ENCODE peak calls at places on chromosomes 13 and 19, in four cellular contexts. One of them, this sample, is unnamed.

GRCh38 chr19:35395762-35396199 is 24.9 kb downstream of the GPR42 start:
- DNase-seq in cardiac fibroblast: no peak
- DNase-seq in fibroblast of the aortic adventitia: no peak
- DNase-seq in bronchial epithelial cell: no peak
- DNase-seq in this sample: no peak

GRCh38 chr19:50281491-50281890 is 47.7 kb downstream of the KCNC3 start:
- DNase-seq in cardiac fibroblast: no peak
- DNase-seq in fibroblast of the aortic adventitia: no peak
- DNase-seq in bronchial epithelial cell: no peak
- DNase-seq in this sample: no peak

GRCh38 chr19:12913011-12913561 is 6.0 kb downstream of the SYCE2 start:
- DNase-seq in cardiac fibroblast: peak; percentile 88
- DNase-seq in fibroblast of the aortic adventitia: peak; percentile 37
- DNase-seq in bronchial epithelial cell: no peak
- DNase-seq in this sample: no peak

GRCh38 chr19:43639507-43640423 is at the start of gene CADM4:
- DNase-seq in cardiac fibroblast: no peak
- DNase-seq in fibroblast of the aortic adventitia: no peak
- DNase-seq in bronchial epithelial cell: no peak
- DNase-seq in this sample: no peak

GRCh38 chr19:40200352-40201099 is 9.3 kb downstream of the MAP3K10 start:
- DNase-seq in cardiac fibroblast: no peak
- DNase-seq in fibroblast of the aortic adventitia: no peak
- DNase-seq in bronchial epithelial cell: peak; percentile 20
- DNase-seq in this sample: no peak

GRCh38 chr19:54364775-54365257 is at the start of gene LAIR1:
- DNase-seq in cardiac fibroblast: no peak
- DNase-seq in fibroblast of the aortic adventitia: no peak
- DNase-seq in bronchial epithelial cell: no peak
- DNase-seq in this sample: peak; percentile 33

GRCh38 chr19:29478578-29479565 is 46.9 kb upstream of the VSTM2B start:
- DNase-seq in cardiac fibroblast: no peak
- DNase-seq in fibroblast of the aortic adventitia: no peak
- DNase-seq in bronchial epithelial cell: no peak
- DNase-seq in this sample: no peak

GRCh38 chr19:38183227-38183914 is 40.7 kb downstream of the DPF1 start:
- DNase-seq in cardiac fibroblast: peak; percentile 35
- DNase-seq in fibroblast of the aortic adventitia: peak; percentile 20
- DNase-seq in bronchial epithelial cell: no peak
- DNase-seq in this sample: no peak

GRCh38 chr13:49997935-49998334 is 1.1 kb downstream of the TRIM13 start:
- DNase-seq in cardiac fibroblast: no peak
- DNase-seq in fibroblast of the aortic adventitia: peak; percentile 23
- DNase-seq in bronchial epithelial cell: peak; percentile 33
- DNase-seq in this sample: peak; percentile 25

GRCh38 chr13:66076417-66076816 is 1153.7 kb downstream of the PCDH9 start:
- DNase-seq in cardiac fibroblast: peak; percentile 24
- DNase-seq in fibroblast of the aortic adventitia: peak; percentile 52
- DNase-seq in bronchial epithelial cell: peak; percentile 17
- DNase-seq in this sample: no peak

GRCh38 chr19:49809987-49810389 is 3.1 kb downstream of the FUZ start:
- DNase-seq in cardiac fibroblast: no peak
- DNase-seq in fibroblast of the aortic adventitia: no peak
- DNase-seq in bronchial epithelial cell: no peak
- DNase-seq in this sample: no peak

GRCh38 chr19:47315125-47315821 is 5.6 kb downstream of the C5AR1 start:
- DNase-seq in cardiac fibroblast: peak; percentile 93
- DNase-seq in fibroblast of the aortic adventitia: peak; percentile 94
- DNase-seq in bronchial epithelial cell: peak; percentile 97
- DNase-seq in this sample: peak; percentile 98

GRCh38 chr13:97125810-97126738 is 96.1 kb upstream of the MBNL2 start:
- DNase-seq in cardiac fibroblast: peak; percentile 60
- DNase-seq in fibroblast of the aortic adventitia: peak; percentile 55
- DNase-seq in bronchial epithelial cell: peak; percentile 91
- DNase-seq in this sample: peak; percentile 96

GRCh38 chr19:52734340-52734892 is 428 bp downstream of the ZNF611 start:
- DNase-seq in cardiac fibroblast: peak; percentile 11
- DNase-seq in fibroblast of the aortic adventitia: peak; percentile 11
- DNase-seq in bronchial epithelial cell: no peak
- DNase-seq in this sample: peak; percentile 15

GRCh38 chr13:50626031-50626643 is 217.4 kb downstream of the DLEU7 start:
- DNase-seq in cardiac fibroblast: peak; percentile 88
- DNase-seq in fibroblast of the aortic adventitia: peak; percentile 70
- DNase-seq in bronchial epithelial cell: peak; percentile 22
- DNase-seq in this sample: peak; percentile 80

GRCh38 chr13:48731957-48732569 is 78.3 kb downstream of the CYSLTR2 start:
- DNase-seq in cardiac fibroblast: peak; percentile 42
- DNase-seq in fibroblast of the aortic adventitia: no peak
- DNase-seq in bronchial epithelial cell: no peak
- DNase-seq in this sample: no peak

GRCh38 chr19:15210323-15210774 is 9.6 kb upstream of the NOTCH3 start:
- DNase-seq in cardiac fibroblast: peak; percentile 66
- DNase-seq in fibroblast of the aortic adventitia: peak; percentile 59
- DNase-seq in bronchial epithelial cell: peak; percentile 84
- DNase-seq in this sample: peak; percentile 96

GRCh38 chr19:12202250-12202649 is 39.4 kb downstream of the ZNF136 start:
- DNase-seq in cardiac fibroblast: no peak
- DNase-seq in fibroblast of the aortic adventitia: no peak
- DNase-seq in bronchial epithelial cell: no peak
- DNase-seq in this sample: no peak

GRCh38 chr19:15488489-15489226 is 9.4 kb upstream of the PGLYRP2 start:
- DNase-seq in cardiac fibroblast: peak; percentile 60
- DNase-seq in fibroblast of the aortic adventitia: peak; percentile 51
- DNase-seq in bronchial epithelial cell: no peak
- DNase-seq in this sample: no peak

GRCh38 chr19:32719611-32720059 is at the start of gene TDRD12:
- DNase-seq in cardiac fibroblast: no peak
- DNase-seq in fibroblast of the aortic adventitia: no peak
- DNase-seq in bronchial epithelial cell: no peak
- DNase-seq in this sample: no peak

GRCh38 chr19:32717496-32717895 is 2.1 kb upstream of the TDRD12 start:
- DNase-seq in cardiac fibroblast: no peak
- DNase-seq in fibroblast of the aortic adventitia: no peak
- DNase-seq in bronchial epithelial cell: no peak
- DNase-seq in this sample: no peak

GRCh38 chr19:32718286-32718685 is 1.3 kb upstream of the TDRD12 start:
- DNase-seq in cardiac fibroblast: no peak
- DNase-seq in fibroblast of the aortic adventitia: no peak
- DNase-seq in bronchial epithelial cell: peak; percentile 39
- DNase-seq in this sample: no peak

GRCh38 chr19:32720936-32721250 is 1.3 kb downstream of the TDRD12 start:
- DNase-seq in cardiac fibroblast: no peak
- DNase-seq in fibroblast of the aortic adventitia: no peak
- DNase-seq in bronchial epithelial cell: no peak
- DNase-seq in this sample: no peak

GRCh38 chr19:32720216-32720935 is 809 bp downstream of the TDRD12 start:
- DNase-seq in cardiac fibroblast: no peak
- DNase-seq in fibroblast of the aortic adventitia: no peak
- DNase-seq in bronchial epithelial cell: no peak
- DNase-seq in this sample: no peak
- TF ChIP-seq CTCF in cardiac fibroblast: no peak
- TF ChIP-seq CTCF in fibroblast of the aortic adventitia: no peak
- TF ChIP-seq CTCF in bronchial epithelial cell: no peak
- TF ChIP-seq CTCF in this sample: no peak

GRCh38 chr13:62512194-62513141 is 1096.8 kb upstream of the PCDH20 start:
- DNase-seq in cardiac fibroblast: peak; percentile 23
- DNase-seq in fibroblast of the aortic adventitia: no peak
- DNase-seq in bronchial epithelial cell: peak; percentile 26
- DNase-seq in this sample: peak; percentile 44
- TF ChIP-seq CTCF in cardiac fibroblast: peak; percentile 50
- TF ChIP-seq CTCF in fibroblast of the aortic adventitia: no peak
- TF ChIP-seq CTCF in bronchial epithelial cell: peak; percentile 67
- TF ChIP-seq CTCF in this sample: peak; percentile 54

GRCh38 chr19:45253396-45254027 is 2.4 kb downstream of the MARK4 start:
- DNase-seq in cardiac fibroblast: peak; percentile 30
- DNase-seq in fibroblast of the aortic adventitia: peak; percentile 16
- DNase-seq in bronchial epithelial cell: peak; percentile 33
- DNase-seq in this sample: no peak

GRCh38 chr19:45256836-45257235 is 5.8 kb downstream of the MARK4 start:
- DNase-seq in cardiac fibroblast: no peak
- DNase-seq in fibroblast of the aortic adventitia: no peak
- DNase-seq in bronchial epithelial cell: no peak
- DNase-seq in this sample: no peak

GRCh38 chr19:45251452-45252354 is 632 bp downstream of the MARK4 start:
- DNase-seq in cardiac fibroblast: peak; percentile 35
- DNase-seq in fibroblast of the aortic adventitia: peak; percentile 11
- DNase-seq in bronchial epithelial cell: no peak
- DNase-seq in this sample: no peak

GRCh38 chr19:45255611-45256157 is 4.6 kb downstream of the MARK4 start:
- DNase-seq in cardiac fibroblast: no peak
- DNase-seq in fibroblast of the aortic adventitia: no peak
- DNase-seq in bronchial epithelial cell: no peak
- DNase-seq in this sample: no peak

DNA sequence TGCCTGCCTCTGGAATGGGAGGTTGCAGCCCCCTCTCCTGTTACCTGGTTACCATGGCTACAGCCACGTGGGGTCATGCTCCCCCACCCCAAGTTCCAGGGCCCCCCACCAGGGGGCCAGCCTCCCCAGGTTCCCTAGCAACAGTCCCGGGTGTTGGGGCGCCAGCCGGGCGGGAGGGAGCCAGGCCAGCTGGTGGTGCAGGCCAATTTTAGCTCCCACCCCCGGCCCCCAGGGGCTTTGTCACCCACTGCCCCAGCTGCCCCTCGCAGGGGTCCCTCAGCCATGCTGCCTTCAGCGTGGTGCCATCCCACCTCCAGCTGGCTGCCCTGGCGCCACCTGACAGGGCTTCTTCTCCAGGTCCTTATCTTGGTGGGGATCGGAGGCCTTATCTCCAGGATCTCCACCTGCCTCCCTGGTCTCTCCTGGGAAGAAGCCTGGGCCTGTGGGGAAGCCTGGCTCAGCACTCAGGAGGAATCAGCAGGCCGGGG is 3.0 kb downstream of the MARK4 start:
- DNase-seq in cardiac fibroblast: no peak
- DNase-seq in fibroblast of the aortic adventitia: no peak
- DNase-seq in bronchial epithelial cell: no peak
- DNase-seq in this sample: no peak
- TF ChIP-seq CTCF in cardiac fibroblast: peak; percentile 38
- TF ChIP-seq CTCF in fibroblast of the aortic adventitia: peak; percentile 44
- TF ChIP-seq CTCF in bronchial epithelial cell: peak; percentile 19
- TF ChIP-seq CTCF in this sample: peak; percentile 16

GRCh38 chr19:21463449-21464105 is 41.8 kb upstream of the ZNF429 start:
- DNase-seq in cardiac fibroblast: no peak
- DNase-seq in fibroblast of the aortic adventitia: no peak
- DNase-seq in bronchial epithelial cell: no peak
- DNase-seq in this sample: no peak

GRCh38 chr19:21472507-21472906 is 32.9 kb upstream of the ZNF429 start:
- DNase-seq in cardiac fibroblast: no peak
- DNase-seq in fibroblast of the aortic adventitia: no peak
- DNase-seq in bronchial epithelial cell: no peak
- DNase-seq in this sample: no peak

GRCh38 chr19:21466627-21467026 is 38.8 kb upstream of the ZNF429 start:
- DNase-seq in cardiac fibroblast: no peak
- DNase-seq in fibroblast of the aortic adventitia: no peak
- DNase-seq in bronchial epithelial cell: no peak
- DNase-seq in this sample: no peak

GRCh38 chr19:21474671-21475181 is 30.7 kb upstream of the ZNF429 start:
- DNase-seq in cardiac fibroblast: peak; percentile 48
- DNase-seq in fibroblast of the aortic adventitia: peak; percentile 4
- DNase-seq in bronchial epithelial cell: no peak
- DNase-seq in this sample: no peak

GRCh38 chr19:21468791-21469190 is 36.6 kb upstream of the ZNF429 start:
- DNase-seq in cardiac fibroblast: no peak
- DNase-seq in fibroblast of the aortic adventitia: no peak
- DNase-seq in bronchial epithelial cell: no peak
- DNase-seq in this sample: no peak
- TF ChIP-seq CTCF in cardiac fibroblast: no peak
- TF ChIP-seq CTCF in fibroblast of the aortic adventitia: no peak
- TF ChIP-seq CTCF in bronchial epithelial cell: no peak
- TF ChIP-seq CTCF in this sample: no peak

DNA sequence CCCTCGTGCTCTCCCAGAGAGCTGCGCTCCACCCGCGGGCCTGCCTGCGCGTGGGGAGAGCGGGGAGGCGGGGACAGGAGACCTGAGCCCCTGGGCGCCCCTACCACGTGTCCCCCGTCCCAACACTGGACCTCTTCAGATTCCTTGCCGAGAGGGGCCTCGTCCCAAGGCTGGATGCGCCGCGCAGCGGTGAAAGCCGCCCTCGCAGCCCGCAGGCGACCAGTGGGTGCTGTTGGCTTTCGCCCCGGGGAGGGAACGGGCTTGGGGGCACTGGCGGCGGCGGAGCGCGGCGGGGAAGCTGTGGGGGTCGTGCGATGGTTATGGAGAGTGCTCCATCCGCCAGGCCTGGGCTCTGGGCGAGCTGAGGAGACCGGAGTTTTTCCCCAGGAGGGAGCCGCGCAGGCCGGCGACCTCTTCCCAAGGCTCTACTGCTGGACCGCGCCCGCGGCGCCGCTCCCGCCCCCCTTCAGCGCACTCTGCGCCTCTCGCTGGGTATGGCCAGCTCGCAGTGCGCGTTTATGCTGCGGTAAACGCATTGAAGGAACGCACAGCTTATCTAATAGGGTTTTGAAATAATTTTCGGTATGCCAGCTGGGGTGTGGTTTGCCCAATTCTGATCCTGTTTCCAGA is 17.2 kb upstream of the RNF17 start:
- DNase-seq in cardiac fibroblast: no peak
- DNase-seq in fibroblast of the aortic adventitia: peak; percentile 2
- DNase-seq in bronchial epithelial cell: no peak
- DNase-seq in this sample: no peak
- TF ChIP-seq CTCF in cardiac fibroblast: no peak
- TF ChIP-seq CTCF in fibroblast of the aortic adventitia: no peak
- TF ChIP-seq CTCF in bronchial epithelial cell: no peak
- TF ChIP-seq CTCF in this sample: no peak